ENCODE peak calls at places on chromosomes 5 and 9, in four cellular contexts. S is HCT116, E is fibroblast of lung, P is H1. Q is an unnamed sample.

GRCh38 chr5:16406023-16406422 is 59.6 kb downstream of the ZNF622 start:
- DNase-seq in P (no peak), E (no peak), S (no peak), Q (no peak)

GRCh38 chr5:10563940-10564837 is at the start of gene ANKRD33B:
- DNase-seq in S (no peak), E (peak; percentile 71), P (no peak), Q (no peak)

GRCh38 chr5:177040814-177041410 is 18.4 kb downstream of the ZNF346 start:
- DNase-seq in E (peak; percentile 49), P (no peak), S (no peak), Q (no peak)

GRCh38 chr9:126116351-126117157 is 210.1 kb upstream of the MVB12B start:
- DNase-seq in S (no peak), E (no peak), P (peak; percentile 38), Q (no peak)

GRCh38 chr9:35272989-35273388 is 111.2 kb downstream of the UNC13B start:
- DNase-seq in S (no peak), P (no peak), E (peak; percentile 49), Q (no peak)

GRCh38 chr9:19408316-19408692 is 505 bp upstream of the ACER2 start:
- DNase-seq in S (no peak), E (no peak), P (no peak), Q (no peak)

GRCh38 chr9:24293391-24293790 is 252.3 kb downstream of the IZUMO3 start:
- DNase-seq in E (no peak), P (no peak), S (no peak), Q (no peak)

GRCh38 chr5:149005077-149005892 is 57.6 kb downstream of the SH3TC2 start:
- DNase-seq in S (no peak), E (peak; percentile 52), P (no peak), Q (no peak)

GRCh38 chr5:132777209-132778069 is at the start of gene SEPTIN8:
- DNase-seq in E (peak; percentile 40), S (no peak), P (peak; percentile 73), Q (no peak)

GRCh38 chr5:84113246-84114118 is 271.2 kb downstream of the EDIL3 start:
- DNase-seq in S (peak; percentile 10), P (peak; percentile 45), E (no peak), Q (no peak)

GRCh38 chr5:116769470-116769869 is 194.8 kb upstream of the SEMA6A start:
- DNase-seq in S (no peak), E (no peak), P (no peak), Q (no peak)

GRCh38 chr9:91567642-91568274 is 144.1 kb upstream of the NFIL3 start:
- DNase-seq in P (no peak), E (no peak), S (no peak), Q (no peak)

GRCh38 chr5:84163671-84164070 is 221.0 kb downstream of the EDIL3 start:
- DNase-seq in E (no peak), S (no peak), P (no peak), Q (no peak)

GRCh38 chr9:92001244-92001643 is 51.2 kb upstream of the ROR2 start:
- DNase-seq in E (no peak), P (peak; percentile 8), S (no peak), Q (no peak)

GRCh38 chr5:24749701-24750100 is 104.9 kb upstream of the CDH10 start:
- DNase-seq in P (no peak), S (no peak), E (no peak), Q (no peak)

GRCh38 chr9:135517407-135517822 is 3.8 kb upstream of the LCN1 start:
- DNase-seq in P (peak; percentile 33), E (no peak), S (no peak), Q (no peak)

GRCh38 chr9:113427629-113428028 is 17.1 kb downstream of the C9orf43 start:
- DNase-seq in P (no peak), E (peak; percentile 62), S (no peak), Q (no peak)

GRCh38 chr5:142783601-142784291 is 13.6 kb downstream of the ARHGAP26 start:
- DNase-seq in S (no peak), E (no peak), P (no peak), Q (no peak)

GRCh38 chr9:126587187-126588185 is 26.2 kb upstream of the LMX1B start:
- DNase-seq in E (no peak), S (no peak), P (no peak), Q (no peak)

GRCh38 chr5:159849437-159850191 is 66.7 kb upstream of the ADRA1B start:
- DNase-seq in E (peak; percentile 70), S (no peak), P (no peak), Q (no peak)

GRCh38 chr5:65015767-65016166 is 247.0 kb downstream of the CWC27 start:
- DNase-seq in E (no peak), P (no peak), S (no peak), Q (no peak)

GRCh38 chr9:93591706-93592388 is 15.5 kb downstream of the PHF2 start:
- DNase-seq in P (peak; percentile 45), E (no peak), S (no peak), Q (no peak)

GRCh38 chr9:17134396-17134842 is 421 bp upstream of the CNTLN start:
- DNase-seq in S (no peak), P (no peak), E (peak; percentile 62), Q (no peak)

GRCh38 chr9:116471093-116471906 is 215.8 kb upstream of the TRIM32 start:
- DNase-seq in S (no peak), E (peak; percentile 72), P (peak; percentile 60), Q (no peak)

GRCh38 chr9:90162326-90162725 is 480.3 kb downstream of the DIRAS2 start:
- DNase-seq in S (no peak), E (no peak), P (no peak), Q (no peak)

GRCh38 chr9:125049212-125049611 is 94.1 kb downstream of the SCAI start:
- DNase-seq in P (no peak), S (no peak), E (no peak), Q (no peak)

GRCh38 chr5:77683171-77683732 is 44.7 kb upstream of the OTP start:
- DNase-seq in P (no peak), E (no peak), S (no peak), Q (no peak)

GRCh38 chr9:14343948-14344547 is 30.1 kb upstream of the NFIB start:
- DNase-seq in E (no peak), S (no peak), P (no peak), Q (no peak)

GRCh38 chr5:93162201-93162654 is 418.8 kb downstream of the NR2F1-AS1 start:
- DNase-seq in E (no peak), S (peak; percentile 84), P (no peak), Q (no peak)

GRCh38 chr5:66197764-66198405 is 53.8 kb downstream of the SREK1 start:
- DNase-seq in E (no peak), P (no peak), S (no peak), Q (no peak)

GRCh38 chr9:84751921-84752320 is 82.4 kb downstream of the NTRK2 start:
- DNase-seq in P (no peak), E (no peak), S (no peak), Q (peak; percentile 17)

GRCh38 chr5:2739360-2740050 is 12.0 kb downstream of the IRX2 start:
- DNase-seq in S (no peak), E (no peak), P (peak; percentile 79), Q (no peak)

GRCh38 chr9:129458663-129459549 is 162.0 kb downstream of the C9orf50 start:
- DNase-seq in S (no peak), E (no peak), P (no peak), Q (no peak)

GRCh38 chr9:13386935-13387667 is 107.6 kb upstream of the MPDZ start:
- DNase-seq in E (peak; percentile 84), S (no peak), P (no peak), Q (no peak)

GRCh38 chr9:132008184-132008781 is 71.4 kb downstream of the MED27 start:
- DNase-seq in S (peak; percentile 15), P (no peak), E (no peak), Q (peak; percentile 76)

GRCh38 chr9:136437430-136437829 is 2.2 kb downstream of the INPP5E start:
- DNase-seq in S (no peak), E (peak; percentile 78), P (no peak), Q (no peak)

GRCh38 chr9:98797491-98797890 is 1.1 kb upstream of the ANKS6 start:
- DNase-seq in E (no peak), S (no peak), P (no peak), Q (no peak)

GRCh38 chr9:98796364-98797101 is at the start of gene ANKS6:
- DNase-seq in E (peak; percentile 71), S (no peak), P (peak; percentile 95), Q (no peak)

GRCh38 chr9:98795970-98796363 is 388 bp downstream of the ANKS6 start:
- DNase-seq in P (peak; percentile 62), E (no peak), S (no peak), Q (no peak)

GRCh38 chr9:98795295-98795955 is 930 bp downstream of the ANKS6 start:
- DNase-seq in P (peak; percentile 35), E (no peak), S (no peak), Q (no peak)

GRCh38 chr9:98798254-98798653 is 1.9 kb upstream of the ANKS6 start:
- DNase-seq in E (no peak), S (no peak), P (no peak), Q (no peak)
- TF ChIP-seq EZH2 in E (no peak), S (no peak), P (no peak), Q (no peak)

GRCh38 chr5:122701640-122702523 is 73.0 kb upstream of the SNX2 start:
- DNase-seq in E (no peak), S (no peak), P (no peak), Q (no peak)
- H2AFZ ChIP-seq in E (no peak overlapping the region), S (no peak overlapping the region), P (no peak overlapping the region), Q (no peak overlapping the region)

DNA sequence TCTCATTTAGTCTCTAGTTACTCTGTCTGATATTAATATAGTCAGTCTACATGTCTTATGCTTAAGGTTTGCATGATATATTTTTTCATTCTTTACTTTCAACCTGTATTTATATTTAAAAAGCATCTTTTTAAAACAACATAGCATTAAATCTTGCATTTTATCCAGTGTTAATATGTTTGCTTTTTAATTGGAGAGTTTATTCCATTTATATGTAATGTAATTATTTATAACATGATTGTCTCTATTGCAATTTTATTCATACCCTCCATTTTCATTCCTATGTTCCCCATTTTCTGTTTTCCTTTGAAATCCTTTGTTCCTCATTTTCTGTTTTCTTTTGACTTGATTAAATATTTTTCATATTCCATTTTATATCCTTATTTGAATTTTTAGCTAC is 13.3 kb downstream of the PCDHB15 start:
- DNase-seq in E (no peak), S (no peak), P (no peak), Q (no peak)
- H3K9me3 ChIP-seq in E (no peaks in the 10 kb centered on the region), S (peaks cover 21% of the 10 kb centered on the region), P (peaks cover 56% of the 10 kb centered on the region), Q (peaks cover 7% of the 10 kb centered on the region)

GRCh38 chr9:128390813-128391711 is 19.9 kb downstream of the URM1 start:
- DNase-seq in P (no peak), E (no peak), S (no peak), Q (no peak)
- TF ChIP-seq EZH2 in P (no peak), E (no peak), S (no peak), Q (no peak)

GRCh38 chr5:53378590-53379247 is 101.7 kb upstream of the FST start:
- DNase-seq in P (no peak), S (no peak), E (peak; percentile 84), Q (no peak)
- H2AFZ ChIP-seq in P (peak overlapping the region; percentile 12), S (no peak overlapping the region), E (no peak overlapping the region), Q (peak overlapping the region; percentile 74)

Q was measured in keratinocyte.